ENCODE peak calls at places on chromosomes 2 and 18, in ten cellular contexts. C is heart left ventricle, X is Panc1, M is sigmoid colon, E is mesendoderm, O is neuronal stem cell, L is PC-3, K is esophagus squamous epithelium, T is GM23338, N is K562. H is an unnamed sample. For H3K4me1, the result is how much of the 10 kb centered on the place peaks cover.

GRCh38 chr2:28590496-28591301 is 94.8 kb downstream of the PLB1 start:
- DNase-seq in C (no peak), X (no peak), M (peak), E (no peak), O (no peak), L (no peak), K (no peak), T (no peak), N (no peak), H (no peak)

GRCh38 chr2:584863-585823 is 92.1 kb downstream of the TMEM18 start:
- DNase-seq in C (no peak), X (no peak), M (no peak), E (no peak), O (no peak), L (peak), K (no peak), T (peak), N (no peak), H (peak)

GRCh38 chr2:150339951-150340350 is 147.5 kb downstream of the RND3 start:
- DNase-seq in C (no peak), X (no peak), M (no peak), E (no peak), O (no peak), L (no peak), K (no peak), T (no peak), N (no peak), H (no peak)

GRCh38 chr2:8548871-8549221 is 133.0 kb upstream of the ID2 start:
- DNase-seq in C (no peak), X (no peak), M (peak), E (no peak), O (no peak), L (no peak), K (no peak), T (no peak), N (no peak), H (no peak)

GRCh38 chr2:20211860-20212458 is 13.0 kb downstream of the SDC1 start:
- DNase-seq in C (no peak), X (no peak), M (no peak), E (no peak), O (no peak), L (no peak), K (no peak), T (no peak), N (no peak), H (no peak)

GRCh38 chr18:13558132-13558531 is 168.2 kb downstream of the FAM210A start:
- DNase-seq in C (peak), X (peak), M (no peak), E (peak), O (peak), L (peak), K (no peak), T (peak), N (peak), H (no peak)

GRCh38 chr2:20594957-20595356 is 55.9 kb downstream of the HS1BP3 start:
- DNase-seq in C (peak), X (no peak), M (peak), E (no peak), O (no peak), L (no peak), K (no peak), T (no peak), N (no peak), H (no peak)

GRCh38 chr18:7319161-7319560 is 88.3 kb downstream of the LRRC30 start:
- DNase-seq in C (no peak), X (no peak), M (no peak), E (no peak), O (no peak), L (no peak), K (no peak), T (no peak), N (no peak), H (no peak)

GRCh38 chr2:234257859-234258561 is 207.5 kb downstream of the SPP2 start:
- DNase-seq in C (no peak), X (peak), M (no peak), E (peak), O (peak), L (peak), K (no peak), T (peak), N (no peak), H (peak)

GRCh38 chr2:20617892-20618467 is 32.9 kb downstream of the HS1BP3 start:
- DNase-seq in C (peak), X (peak), M (peak), E (no peak), O (no peak), L (peak), K (peak), T (no peak), N (peak), H (peak)

GRCh38 chr18:10495936-10496335 is 29.9 kb upstream of the NAPG start:
- DNase-seq in C (no peak), X (no peak), M (no peak), E (no peak), O (no peak), L (no peak), K (no peak), T (no peak), N (no peak), H (no peak)

GRCh38 chr2:16281451-16282330 is 341.3 kb downstream of the MYCN start:
- DNase-seq in C (no peak), X (no peak), M (no peak), E (peak), O (no peak), L (peak), K (no peak), T (peak), N (peak), H (no peak)

GRCh38 chr2:5530022-5530696 is 162.0 kb upstream of the SOX11 start:
- DNase-seq in C (no peak), X (no peak), M (no peak), E (no peak), O (no peak), L (no peak), K (no peak), T (no peak), N (no peak), H (no peak)

GRCh38 chr2:71680925-71681324 is 227.6 kb downstream of the DYSF start:
- DNase-seq in C (no peak), X (no peak), M (peak), E (no peak), O (no peak), L (no peak), K (no peak), T (no peak), N (no peak), H (no peak)

GRCh38 chr2:241324775-241325174 is 9.1 kb downstream of the SEPTIN2 start:
- DNase-seq in C (no peak), X (no peak), M (no peak), E (no peak), O (no peak), L (no peak), K (no peak), T (no peak), N (no peak), H (no peak)

GRCh38 chr2:86011449-86011941 is 94.2 kb downstream of the POLR1A start:
- DNase-seq in C (no peak), X (no peak), M (no peak), E (no peak), O (no peak), L (peak), K (no peak), T (no peak), N (no peak), H (no peak)

GRCh38 chr2:168740360-168740759 is 62.1 kb upstream of the NOSTRIN start:
- DNase-seq in C (no peak), X (no peak), M (no peak), E (peak), O (no peak), L (no peak), K (no peak), T (no peak), N (no peak), H (no peak)

GRCh38 chr2:167966937-167967913 is 280.2 kb downstream of the STK39 start:
- DNase-seq in C (no peak), X (no peak), M (no peak), E (no peak), O (no peak), L (no peak), K (no peak), T (no peak), N (no peak), H (no peak)

GRCh38 chr2:171564463-171564862 is 42.2 kb downstream of the CYBRD1 start:
- DNase-seq in C (no peak), X (no peak), M (no peak), E (no peak), O (no peak), L (peak), K (no peak), T (no peak), N (no peak), H (no peak)
- H3K4me1 ChIP-seq in C (under half), X (under half), M (under half), E (under half), O (under half), L (under half), K (under half), T (under half), N (under half), H (under half)

GRCh38 chr2:95042472-95043271 is 17.2 kb downstream of the MAL start:
- DNase-seq in C (no peak), X (no peak), M (peak), E (no peak), O (no peak), L (peak), K (no peak), T (no peak), N (no peak), H (no peak)

GRCh38 chr2:95041060-95041823 is 15.7 kb downstream of the MAL start:
- DNase-seq in C (no peak), X (no peak), M (peak), E (no peak), O (no peak), L (no peak), K (no peak), T (no peak), N (no peak), H (no peak)

GRCh38 chr2:95041824-95042442 is 16.4 kb downstream of the MAL start:
- DNase-seq in C (no peak), X (no peak), M (no peak), E (no peak), O (no peak), L (no peak), K (no peak), T (no peak), N (no peak), H (no peak)

GRCh38 chr2:95044598-95044997 is 19.1 kb downstream of the MAL start:
- DNase-seq in C (no peak), X (no peak), M (peak), E (no peak), O (no peak), L (no peak), K (no peak), T (no peak), N (no peak), H (no peak)

GRCh38 chr2:95043300-95043786 is 17.8 kb downstream of the MAL start:
- DNase-seq in C (peak), X (no peak), M (peak), E (peak), O (no peak), L (peak), K (no peak), T (no peak), N (no peak), H (peak)
- H3K4me1 ChIP-seq in C (under half), X (under half), M (under half), E (under half), O (under half), L (under half), K (under half), T (under half), N (under half), H (under half)

GRCh38 chr2:239216614-239217273 is 184.1 kb downstream of the HDAC4 start:
- DNase-seq in C (no peak), X (no peak), M (peak), E (no peak), O (no peak), L (no peak), K (no peak), T (no peak), N (no peak), H (peak)
- H3K4me1 ChIP-seq in C (under half), X (under half), M (half or more), E (under half), O (under half), L (under half), K (under half), T (under half), N (under half), H (under half)

GRCh38 chr2:190173382-190173781 is 110.9 kb upstream of the MSTN start:
- DNase-seq in C (no peak), X (no peak), M (no peak), E (no peak), O (no peak), L (no peak), K (no peak), T (no peak), N (no peak), H (no peak)

GRCh38 chr2:190178066-190178722 is 115.7 kb upstream of the MSTN start:
- DNase-seq in C (no peak), X (no peak), M (no peak), E (no peak), O (no peak), L (no peak), K (no peak), T (peak), N (no peak), H (no peak)

GRCh38 chr2:190179754-190180312 is 117.3 kb upstream of the MSTN start:
- DNase-seq in C (no peak), X (no peak), M (no peak), E (no peak), O (no peak), L (no peak), K (no peak), T (no peak), N (no peak), H (no peak)

GRCh38 chr2:190180313-190181065 is 118.0 kb upstream of the MSTN start:
- DNase-seq in C (peak), X (no peak), M (peak), E (peak), O (peak), L (no peak), K (no peak), T (peak), N (peak), H (peak)

DNA sequence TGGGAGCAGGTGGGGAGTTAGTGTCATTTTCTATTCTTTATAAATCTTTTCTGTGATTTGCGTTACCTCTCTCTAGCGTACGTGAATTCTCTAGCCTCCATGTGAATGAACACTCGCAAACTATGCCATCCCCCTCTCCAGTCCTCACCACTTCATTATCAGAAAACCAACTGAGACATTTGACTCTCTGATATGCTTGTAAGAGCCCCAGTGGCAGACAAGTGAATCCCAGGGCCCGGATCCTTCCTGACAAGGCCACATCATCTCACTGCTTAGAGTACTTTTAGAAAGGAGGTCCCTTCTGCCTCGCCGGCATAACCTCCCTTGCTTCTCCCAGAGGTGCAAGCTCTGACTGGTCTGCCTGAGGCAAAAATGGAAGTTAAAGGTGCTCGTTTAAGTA is 114.7 kb upstream of the MSTN start:
- DNase-seq in C (no peak), X (no peak), M (no peak), E (peak), O (no peak), L (no peak), K (no peak), T (peak), N (no peak), H (no peak)
- H3K4me1 ChIP-seq in C (under half), X (under half), M (under half), E (under half), O (under half), L (under half), K (under half), T (under half), N (under half), H (under half)